ENCODE peak calls at places on chromosomes 4 and X, in seven cellular contexts. L is heart left ventricle, G is thoracic aorta, N is uterus, H is NT2/D1, U is A673, M is upper lobe of right lung. J is an unnamed sample. For H3K4me1, the result is how much of the 10 kb centered on the place peaks cover.

GRCh38 chr4:183808102-183808466 is 97.0 kb upstream of the STOX2 start:
- DNase-seq in L (no peak), G (no peak), N (no peak), H (no peak), U (no peak), M (no peak), J (no peak)

GRCh38 chrX:30735839-30736238 is 82.6 kb downstream of the GK start:
- DNase-seq in L (no peak), G (no peak), N (peak), H (peak), U (peak), M (no peak), J (peak)

GRCh38 chr4:77158487-77158861 is 1.5 kb downstream of the CCNG2 start:
- DNase-seq in L (no peak), G (no peak), N (peak), H (no peak), U (no peak), M (no peak), J (no peak)

GRCh38 chr4:158490629-158491028 is 31.1 kb upstream of the RXFP1 start:
- DNase-seq in L (no peak), G (no peak), N (no peak), H (no peak), U (no peak), M (no peak), J (no peak)

GRCh38 chr4:74157116-74157742 is 689 bp upstream of the MTHFD2L start:
- DNase-seq in L (no peak), G (no peak), N (no peak), H (no peak), U (no peak), M (no peak), J (no peak)

GRCh38 chr4:72846280-72847111 is 223.0 kb downstream of the COX18 start:
- DNase-seq in L (no peak), G (no peak), N (no peak), H (peak), U (no peak), M (no peak), J (no peak)

GRCh38 chr4:115154826-115155225 is 41.4 kb upstream of the NDST4 start:
- DNase-seq in L (no peak), G (no peak), N (no peak), H (peak), U (peak), M (no peak), J (no peak)

GRCh38 chr4:71368906-71369305 is 30.1 kb downstream of the SLC4A4 start:
- DNase-seq in L (no peak), G (no peak), N (no peak), H (no peak), U (no peak), M (no peak), J (no peak)

GRCh38 chrX:26915064-26915463 is 548.1 kb downstream of the PPP4R3C start:
- DNase-seq in L (no peak), G (no peak), N (no peak), H (no peak), U (no peak), M (no peak), J (no peak)

GRCh38 chr4:76308548-76308947 is 2.0 kb downstream of the STBD1 start:
- DNase-seq in L (peak), G (no peak), N (no peak), H (no peak), U (no peak), M (no peak), J (no peak)

GRCh38 chr4:80197601-80198444 is 520 bp downstream of the PRDM8 start:
- DNase-seq in L (no peak), G (no peak), N (no peak), H (no peak), U (no peak), M (peak), J (no peak)

DNA sequence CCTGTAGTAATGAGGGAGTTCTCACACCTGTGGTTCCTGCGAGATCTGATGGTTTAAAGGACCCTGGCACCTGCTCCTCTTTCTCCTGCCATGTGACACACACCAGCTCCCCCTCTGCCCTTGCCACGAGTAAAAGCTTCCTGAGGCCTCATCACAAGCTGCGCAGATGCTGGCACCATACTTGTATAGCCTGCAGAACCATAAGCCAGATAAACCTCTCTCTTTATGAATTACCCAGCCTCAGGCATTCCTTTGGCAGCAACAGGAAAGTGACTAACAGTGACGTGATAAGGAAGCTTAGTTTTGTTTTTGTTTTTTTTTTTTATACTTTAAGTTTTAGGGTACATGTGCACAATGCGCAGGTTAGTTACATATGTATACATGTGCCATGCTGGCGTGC is 130.9 kb downstream of the AFAP1 start:
- DNase-seq in L (no peak), G (no peak), N (no peak), H (no peak), U (no peak), M (peak), J (no peak)
- H3K4me1 ChIP-seq in L (half or more), G (under half), N (under half), H (under half), U (under half), M (half or more), J (under half)

DNA sequence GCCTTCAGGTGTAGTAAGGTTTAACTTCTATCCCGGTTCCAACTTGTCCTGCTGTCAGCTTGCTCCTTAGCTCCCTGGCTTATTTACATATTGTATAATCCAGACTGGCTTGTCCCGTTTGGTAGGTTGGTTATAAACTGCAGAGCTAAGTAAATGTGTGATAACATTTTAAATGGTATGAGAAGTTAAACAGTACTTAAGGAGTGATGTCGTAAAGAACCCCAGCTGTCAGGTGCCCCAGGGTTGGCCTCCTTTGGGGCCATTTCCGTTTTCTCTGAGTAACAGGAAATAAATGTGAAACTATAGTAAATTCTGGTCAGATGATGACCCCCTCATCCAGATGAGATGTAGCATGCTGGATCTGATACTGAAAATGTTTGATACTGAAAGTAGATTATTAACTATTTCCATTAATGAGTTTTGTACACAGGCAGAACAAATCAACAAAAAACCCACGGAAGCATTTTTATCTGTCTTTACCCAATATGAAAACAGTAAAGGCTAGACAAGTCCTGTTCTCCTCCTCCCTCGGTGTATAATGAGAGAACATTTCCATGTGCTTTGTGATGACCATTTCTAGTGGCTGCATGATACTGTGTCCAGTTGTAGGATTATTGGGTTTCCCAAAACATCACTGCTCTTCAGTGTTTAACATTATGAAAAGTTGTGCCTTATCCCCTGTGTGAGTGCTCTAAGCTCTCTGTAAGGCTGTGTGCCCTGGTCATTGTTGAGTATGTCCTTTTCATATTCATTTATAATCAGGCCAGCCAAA is 22.4 kb downstream of the GAB1 start:
- DNase-seq in L (no peak), G (no peak), N (no peak), H (no peak), U (peak), M (no peak), J (peak)
- H3K4me1 ChIP-seq in L (half or more), G (half or more), N (under half), H (under half), U (half or more), M (half or more), J (under half)

DNA sequence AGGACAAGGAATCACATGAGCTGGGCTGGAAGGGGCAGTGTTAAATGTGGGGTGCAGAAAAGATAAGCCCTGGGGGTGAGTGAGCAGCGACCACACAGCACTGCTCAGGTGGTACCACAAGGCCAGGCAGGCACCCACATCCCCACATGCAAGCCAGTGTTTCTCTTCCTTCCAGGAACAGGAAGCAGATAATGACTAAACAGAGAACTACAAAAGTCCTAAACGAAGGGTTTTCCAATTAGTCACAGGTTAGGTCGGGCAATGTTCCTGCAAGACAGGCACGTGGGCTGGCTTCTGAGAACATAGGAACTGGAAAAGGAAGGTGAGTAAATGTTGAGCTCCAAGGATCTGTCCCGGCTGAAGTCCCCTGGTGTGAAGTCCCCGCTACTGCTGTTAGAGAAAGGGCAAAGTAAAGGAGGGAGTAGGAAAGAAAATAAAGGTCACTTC is 19.5 kb downstream of the RELL1 start:
- DNase-seq in L (peak), G (peak), N (peak), H (no peak), U (no peak), M (no peak), J (no peak)
- H3K4me1 ChIP-seq in L (half or more), G (under half), N (under half), H (under half), U (under half), M (half or more), J (under half)

GRCh38 chr4:121709766-121710405 is 13.1 kb upstream of the ANXA5 start:
- DNase-seq in L (no peak), G (no peak), N (no peak), H (no peak), U (no peak), M (no peak), J (no peak)
- H3K4me1 ChIP-seq in L (under half), G (under half), N (under half), H (under half), U (under half), M (under half), J (under half)

DNA sequence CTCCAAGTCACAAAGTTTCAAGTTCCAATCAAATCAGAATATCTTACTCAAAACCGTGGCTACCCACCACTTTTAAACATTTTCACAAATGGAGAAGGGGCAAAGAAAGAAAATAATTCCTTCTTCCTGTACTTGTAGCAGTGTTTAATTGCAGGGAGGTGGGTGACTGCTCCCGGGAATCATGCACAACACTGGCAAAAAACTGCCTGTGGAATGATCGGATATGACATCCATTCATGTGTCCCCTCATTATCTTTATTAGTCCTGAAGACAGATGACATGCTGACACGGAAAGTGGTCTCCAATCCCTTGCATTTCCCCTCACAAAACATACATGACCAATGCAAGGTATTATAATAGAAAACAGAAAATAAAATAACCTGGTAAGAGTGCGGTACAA is 2.0 kb downstream of the TSPAN5 start:
- DNase-seq in L (no peak), G (no peak), N (no peak), H (no peak), U (no peak), M (no peak), J (no peak)
- H3K4me1 ChIP-seq in L (under half), G (under half), N (under half), H (under half), U (under half), M (under half), J (half or more)

DNA sequence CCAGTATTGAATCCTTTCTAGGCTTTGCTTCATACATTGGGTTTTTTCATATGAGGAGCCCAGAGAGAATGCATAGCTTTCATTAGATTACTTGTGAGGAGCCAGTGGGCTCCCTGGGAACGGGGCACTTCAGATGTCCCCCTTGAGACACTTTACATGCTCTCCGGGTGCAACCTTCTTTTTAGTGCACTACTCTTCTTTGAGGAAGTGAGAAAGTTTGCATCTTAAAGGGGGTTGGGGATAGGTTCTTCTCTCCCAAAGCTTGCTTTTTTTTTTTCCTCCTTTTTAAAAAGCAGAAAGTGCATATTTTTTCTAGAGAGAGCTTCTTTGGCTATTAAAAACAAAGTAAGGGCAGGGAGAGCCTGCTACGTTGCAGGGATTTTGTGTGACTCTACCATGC is 4.3 kb downstream of the HADH start:
- DNase-seq in L (no peak), G (no peak), N (no peak), H (no peak), U (no peak), M (no peak), J (no peak)
- H3K4me1 ChIP-seq in L (half or more), G (under half), N (under half), H (under half), U (under half), M (under half), J (under half)

GRCh38 chrX:135982860-135983259 is 2.4 kb upstream of the SLC9A6 start:
- DNase-seq in L (no peak), G (no peak), N (no peak), H (no peak), U (no peak), M (no peak), J (no peak)
- H3K4me1 ChIP-seq in L (under half), G (under half), N (under half), H (under half), U (under half), M (under half), J (under half)

GRCh38 chr4:181258569-181258968 is 984.6 kb upstream of the TENM3 start:
- DNase-seq in L (no peak), G (no peak), N (no peak), H (no peak), U (no peak), M (no peak), J (no peak)
- H3K4me1 ChIP-seq in L (under half), G (under half), N (under half), H (under half), U (under half), M (under half), J (under half)

GRCh38 chr4:143356493-143356892 is 19.8 kb downstream of the GAB1 start:
- DNase-seq in L (no peak), G (no peak), N (no peak), H (no peak), U (peak), M (no peak), J (no peak)
- H3K4me1 ChIP-seq in L (half or more), G (half or more), N (under half), H (under half), U (half or more), M (half or more), J (under half)

GRCh38 chrX:150506020-150506419 is 62.4 kb upstream of the MTM1 start:
- DNase-seq in L (no peak), G (no peak), N (no peak), H (no peak), U (no peak), M (no peak), J (no peak)
- H3K4me1 ChIP-seq in L (under half), G (under half), N (under half), H (under half), U (under half), M (under half), J (under half)